ENCODE peak calls at places on chromosome 22, in ten cellular contexts. One of them, this sample, is unnamed. For H3K4me1, the result is how much of the 10 kb centered on the place peaks cover.

GRCh38 chr22:27412866-27413445 is 388.6 kb downstream of the MN1 start:
- DNase-seq in thyroid gland: no peak
- DNase-seq in effector memory CD4-positive, alpha-beta T cell: no peak
- DNase-seq in K562: no peak
- DNase-seq in right lobe of liver: no peak
- DNase-seq in CD8-positive, alpha-beta memory T cell: no peak
- DNase-seq in tibial artery: no peak
- DNase-seq in mucosa of descending colon: no peak
- DNase-seq in PC-3: no peak
- DNase-seq in left lung: no peak
- DNase-seq in this sample: no peak

GRCh38 chr22:47693606-47694005 is 931.2 kb downstream of the TBC1D22A start:
- DNase-seq in thyroid gland: no peak
- DNase-seq in effector memory CD4-positive, alpha-beta T cell: no peak
- DNase-seq in K562: no peak
- DNase-seq in right lobe of liver: no peak
- DNase-seq in CD8-positive, alpha-beta memory T cell: no peak
- DNase-seq in tibial artery: no peak
- DNase-seq in mucosa of descending colon: no peak
- DNase-seq in PC-3: no peak
- DNase-seq in left lung: no peak
- DNase-seq in this sample: no peak

GRCh38 chr22:38872831-38873248 is 824 bp upstream of the CBX6 start:
- DNase-seq in thyroid gland: peak
- DNase-seq in effector memory CD4-positive, alpha-beta T cell: no peak
- DNase-seq in K562: peak
- DNase-seq in right lobe of liver: peak
- DNase-seq in CD8-positive, alpha-beta memory T cell: no peak
- DNase-seq in tibial artery: peak
- DNase-seq in mucosa of descending colon: peak
- DNase-seq in PC-3: no peak
- DNase-seq in left lung: peak
- DNase-seq in this sample: no peak

GRCh38 chr22:22526125-22526912 is 6.2 kb upstream of the ZNF280A start:
- DNase-seq in thyroid gland: no peak
- DNase-seq in effector memory CD4-positive, alpha-beta T cell: no peak
- DNase-seq in K562: no peak
- DNase-seq in right lobe of liver: no peak
- DNase-seq in CD8-positive, alpha-beta memory T cell: no peak
- DNase-seq in tibial artery: no peak
- DNase-seq in mucosa of descending colon: no peak
- DNase-seq in PC-3: no peak
- DNase-seq in left lung: no peak
- DNase-seq in this sample: no peak

GRCh38 chr22:48709453-48709852 is 1118.2 kb downstream of the BRD1 start:
- DNase-seq in thyroid gland: no peak
- DNase-seq in effector memory CD4-positive, alpha-beta T cell: no peak
- DNase-seq in K562: no peak
- DNase-seq in right lobe of liver: no peak
- DNase-seq in CD8-positive, alpha-beta memory T cell: no peak
- DNase-seq in tibial artery: no peak
- DNase-seq in mucosa of descending colon: peak
- DNase-seq in PC-3: no peak
- DNase-seq in left lung: peak
- DNase-seq in this sample: no peak

GRCh38 chr22:22463855-22464540 is 44.5 kb downstream of the ZNF280B start:
- DNase-seq in thyroid gland: peak
- DNase-seq in effector memory CD4-positive, alpha-beta T cell: peak
- DNase-seq in K562: peak
- DNase-seq in right lobe of liver: no peak
- DNase-seq in CD8-positive, alpha-beta memory T cell: peak
- DNase-seq in tibial artery: no peak
- DNase-seq in mucosa of descending colon: no peak
- DNase-seq in PC-3: peak
- DNase-seq in left lung: no peak
- DNase-seq in this sample: peak

GRCh38 chr22:50445071-50445879 is 29.6 kb downstream of the SBF1 start:
- DNase-seq in thyroid gland: peak
- DNase-seq in effector memory CD4-positive, alpha-beta T cell: no peak
- DNase-seq in K562: peak
- DNase-seq in right lobe of liver: no peak
- DNase-seq in CD8-positive, alpha-beta memory T cell: peak
- DNase-seq in tibial artery: no peak
- DNase-seq in mucosa of descending colon: peak
- DNase-seq in PC-3: no peak
- DNase-seq in left lung: peak
- DNase-seq in this sample: no peak

GRCh38 chr22:24697671-24698082 is 76.8 kb downstream of the PIWIL3 start:
- DNase-seq in thyroid gland: peak
- DNase-seq in effector memory CD4-positive, alpha-beta T cell: no peak
- DNase-seq in K562: no peak
- DNase-seq in right lobe of liver: no peak
- DNase-seq in CD8-positive, alpha-beta memory T cell: no peak
- DNase-seq in tibial artery: peak
- DNase-seq in mucosa of descending colon: peak
- DNase-seq in PC-3: no peak
- DNase-seq in left lung: peak
- DNase-seq in this sample: no peak

GRCh38 chr22:22076937-22077703 is 94.5 kb upstream of the TOP3B start:
- DNase-seq in thyroid gland: no peak
- DNase-seq in effector memory CD4-positive, alpha-beta T cell: no peak
- DNase-seq in K562: no peak
- DNase-seq in right lobe of liver: no peak
- DNase-seq in CD8-positive, alpha-beta memory T cell: no peak
- DNase-seq in tibial artery: no peak
- DNase-seq in mucosa of descending colon: no peak
- DNase-seq in PC-3: peak
- DNase-seq in left lung: no peak
- DNase-seq in this sample: no peak

GRCh38 chr22:36201630-36202312 is at the start of gene APOL4:
- DNase-seq in thyroid gland: peak
- DNase-seq in effector memory CD4-positive, alpha-beta T cell: no peak
- DNase-seq in K562: peak
- DNase-seq in right lobe of liver: no peak
- DNase-seq in CD8-positive, alpha-beta memory T cell: no peak
- DNase-seq in tibial artery: peak
- DNase-seq in mucosa of descending colon: peak
- DNase-seq in PC-3: no peak
- DNase-seq in left lung: peak
- DNase-seq in this sample: no peak

GRCh38 chr22:49964493-49965290 is 4.1 kb downstream of the PIM3 start:
- DNase-seq in thyroid gland: peak
- DNase-seq in effector memory CD4-positive, alpha-beta T cell: no peak
- DNase-seq in K562: no peak
- DNase-seq in right lobe of liver: no peak
- DNase-seq in CD8-positive, alpha-beta memory T cell: no peak
- DNase-seq in tibial artery: peak
- DNase-seq in mucosa of descending colon: peak
- DNase-seq in PC-3: no peak
- DNase-seq in left lung: peak
- DNase-seq in this sample: no peak

GRCh38 chr22:48576333-48577013 is 1251.2 kb downstream of the BRD1 start:
- DNase-seq in thyroid gland: no peak
- DNase-seq in effector memory CD4-positive, alpha-beta T cell: no peak
- DNase-seq in K562: no peak
- DNase-seq in right lobe of liver: no peak
- DNase-seq in CD8-positive, alpha-beta memory T cell: no peak
- DNase-seq in tibial artery: no peak
- DNase-seq in mucosa of descending colon: peak
- DNase-seq in PC-3: no peak
- DNase-seq in left lung: no peak
- DNase-seq in this sample: peak

GRCh38 chr22:30262917-30263741 is 3.5 kb downstream of the OSM start:
- DNase-seq in thyroid gland: peak
- DNase-seq in effector memory CD4-positive, alpha-beta T cell: peak
- DNase-seq in K562: peak
- DNase-seq in right lobe of liver: peak
- DNase-seq in CD8-positive, alpha-beta memory T cell: peak
- DNase-seq in tibial artery: peak
- DNase-seq in mucosa of descending colon: peak
- DNase-seq in PC-3: peak
- DNase-seq in left lung: peak
- DNase-seq in this sample: no peak

GRCh38 chr22:25404923-25405853 is 159.3 kb upstream of the GRK3 start:
- DNase-seq in thyroid gland: peak
- DNase-seq in effector memory CD4-positive, alpha-beta T cell: peak
- DNase-seq in K562: peak
- DNase-seq in right lobe of liver: peak
- DNase-seq in CD8-positive, alpha-beta memory T cell: peak
- DNase-seq in tibial artery: peak
- DNase-seq in mucosa of descending colon: peak
- DNase-seq in PC-3: peak
- DNase-seq in left lung: peak
- DNase-seq in this sample: peak

GRCh38 chr22:24588756-24589481 is 4.0 kb downstream of the LRRC75B start:
- DNase-seq in thyroid gland: no peak
- DNase-seq in effector memory CD4-positive, alpha-beta T cell: no peak
- DNase-seq in K562: no peak
- DNase-seq in right lobe of liver: no peak
- DNase-seq in CD8-positive, alpha-beta memory T cell: no peak
- DNase-seq in tibial artery: no peak
- DNase-seq in mucosa of descending colon: no peak
- DNase-seq in PC-3: no peak
- DNase-seq in left lung: no peak
- DNase-seq in this sample: no peak

DNA sequence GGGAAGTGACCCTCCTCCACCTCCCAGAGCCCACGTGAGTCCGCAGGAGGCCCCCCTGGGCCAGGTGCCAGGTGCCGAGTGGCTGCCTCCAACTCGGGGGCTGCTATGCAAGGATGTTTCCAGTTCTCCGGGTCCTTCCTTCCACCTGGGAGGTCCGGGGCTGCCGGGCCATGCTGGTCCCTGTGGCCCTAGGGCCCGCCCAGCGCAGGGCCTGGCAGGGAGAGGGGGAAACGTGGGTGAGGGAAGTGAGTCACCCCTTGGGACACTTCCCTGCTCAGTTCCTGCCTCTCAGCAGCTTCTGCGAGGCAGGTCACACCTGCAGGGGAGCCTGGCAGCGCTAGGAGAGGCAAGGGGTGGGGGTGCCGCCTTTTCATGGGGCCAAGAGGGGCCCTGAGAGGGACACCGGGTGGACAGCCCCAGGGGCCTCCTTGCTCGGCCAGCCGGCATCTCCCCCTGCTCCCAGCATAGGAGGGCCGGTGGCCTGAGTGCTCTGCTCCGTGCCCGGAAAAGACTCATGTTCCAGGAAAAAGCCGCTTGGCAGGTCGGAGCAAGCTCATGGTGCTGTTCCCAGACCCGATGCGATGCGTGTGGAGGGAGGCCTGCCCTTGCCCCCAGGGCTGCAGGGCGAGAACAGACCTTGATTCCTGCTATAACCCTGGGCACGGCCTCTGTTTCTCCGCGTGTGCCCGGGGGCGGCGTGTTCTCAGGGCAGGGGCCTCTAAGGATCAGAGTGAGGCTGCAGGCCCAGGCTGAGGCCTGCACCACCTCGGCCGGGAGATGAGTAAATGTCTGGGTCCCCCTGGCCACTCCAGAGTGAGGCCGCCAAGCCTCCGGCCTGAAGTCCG is 30.3 kb upstream of the WNT7B start:
- DNase-seq in thyroid gland: peak
- DNase-seq in effector memory CD4-positive, alpha-beta T cell: no peak
- DNase-seq in K562: no peak
- DNase-seq in right lobe of liver: peak
- DNase-seq in CD8-positive, alpha-beta memory T cell: no peak
- DNase-seq in tibial artery: peak
- DNase-seq in mucosa of descending colon: peak
- DNase-seq in PC-3: peak
- DNase-seq in left lung: peak
- DNase-seq in this sample: peak
- H3K4me1 ChIP-seq in thyroid gland: half or more
- H3K4me1 ChIP-seq in effector memory CD4-positive, alpha-beta T cell: under half
- H3K4me1 ChIP-seq in K562: half or more
- H3K4me1 ChIP-seq in right lobe of liver: under half
- H3K4me1 ChIP-seq in CD8-positive, alpha-beta memory T cell: under half
- H3K4me1 ChIP-seq in tibial artery: under half
- H3K4me1 ChIP-seq in mucosa of descending colon: under half
- H3K4me1 ChIP-seq in PC-3: under half
- H3K4me1 ChIP-seq in left lung: half or more
- H3K4me1 ChIP-seq in this sample: half or more

GRCh38 chr22:42682113-42682851 is 33.1 kb upstream of the CYB5R3 start:
- DNase-seq in thyroid gland: no peak
- DNase-seq in effector memory CD4-positive, alpha-beta T cell: no peak
- DNase-seq in K562: no peak
- DNase-seq in right lobe of liver: no peak
- DNase-seq in CD8-positive, alpha-beta memory T cell: no peak
- DNase-seq in tibial artery: no peak
- DNase-seq in mucosa of descending colon: no peak
- DNase-seq in PC-3: no peak
- DNase-seq in left lung: no peak
- DNase-seq in this sample: no peak
- H3K4me1 ChIP-seq in thyroid gland: half or more
- H3K4me1 ChIP-seq in effector memory CD4-positive, alpha-beta T cell: under half
- H3K4me1 ChIP-seq in K562: under half
- H3K4me1 ChIP-seq in right lobe of liver: under half
- H3K4me1 ChIP-seq in CD8-positive, alpha-beta memory T cell: under half
- H3K4me1 ChIP-seq in tibial artery: half or more
- H3K4me1 ChIP-seq in mucosa of descending colon: under half
- H3K4me1 ChIP-seq in PC-3: under half
- H3K4me1 ChIP-seq in left lung: under half
- H3K4me1 ChIP-seq in this sample: under half

GRCh38 chr22:37283393-37283937 is 1.2 kb downstream of the CYTH4 start:
- DNase-seq in thyroid gland: no peak
- DNase-seq in effector memory CD4-positive, alpha-beta T cell: peak
- DNase-seq in K562: no peak
- DNase-seq in right lobe of liver: no peak
- DNase-seq in CD8-positive, alpha-beta memory T cell: no peak
- DNase-seq in tibial artery: no peak
- DNase-seq in mucosa of descending colon: peak
- DNase-seq in PC-3: no peak
- DNase-seq in left lung: peak
- DNase-seq in this sample: no peak
- H3K4me1 ChIP-seq in thyroid gland: under half
- H3K4me1 ChIP-seq in effector memory CD4-positive, alpha-beta T cell: under half
- H3K4me1 ChIP-seq in K562: under half
- H3K4me1 ChIP-seq in right lobe of liver: under half
- H3K4me1 ChIP-seq in CD8-positive, alpha-beta memory T cell: under half
- H3K4me1 ChIP-seq in tibial artery: under half
- H3K4me1 ChIP-seq in mucosa of descending colon: under half
- H3K4me1 ChIP-seq in PC-3: under half
- H3K4me1 ChIP-seq in left lung: half or more
- H3K4me1 ChIP-seq in this sample: under half

DNA sequence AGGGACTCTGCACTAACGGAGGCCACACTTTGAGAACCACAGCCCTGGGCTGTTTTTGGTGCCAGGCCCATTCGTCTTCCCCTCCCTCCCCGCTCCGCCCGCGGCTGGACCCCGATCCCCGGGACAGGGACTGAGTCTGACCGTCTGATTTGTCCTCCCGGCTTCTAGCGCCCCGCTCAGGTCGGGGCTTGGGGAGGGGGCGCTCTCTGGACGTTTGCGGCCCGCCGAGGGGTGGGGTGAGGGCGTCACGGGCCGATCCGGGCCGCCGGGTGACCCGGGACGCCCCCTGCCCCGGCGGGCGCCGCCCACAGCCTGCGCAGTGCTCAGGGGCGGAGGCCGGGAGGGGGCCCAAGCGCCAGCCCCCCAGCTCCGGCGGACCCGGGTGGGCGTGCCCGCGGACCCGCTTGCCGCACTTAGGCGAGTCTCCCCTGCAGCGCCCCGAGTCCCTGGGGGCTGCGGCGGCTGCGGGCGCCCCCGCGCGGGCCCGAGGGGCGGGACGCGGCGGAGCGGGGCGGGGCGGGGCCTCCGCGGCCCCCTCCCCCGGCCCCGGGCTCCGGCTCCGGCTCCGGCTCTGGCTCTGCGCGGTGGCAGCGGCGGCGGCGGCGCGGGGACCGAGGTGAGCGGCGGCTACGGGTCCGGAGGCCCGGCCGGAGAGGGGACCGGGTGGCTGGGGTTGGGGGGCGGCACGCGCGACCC is 33.7 kb upstream of the PRR5 start:
- DNase-seq in thyroid gland: peak
- DNase-seq in effector memory CD4-positive, alpha-beta T cell: peak
- DNase-seq in K562: peak
- DNase-seq in right lobe of liver: no peak
- DNase-seq in CD8-positive, alpha-beta memory T cell: peak
- DNase-seq in tibial artery: no peak
- DNase-seq in mucosa of descending colon: peak
- DNase-seq in PC-3: no peak
- DNase-seq in left lung: no peak
- DNase-seq in this sample: no peak
- H3K4me1 ChIP-seq in thyroid gland: under half
- H3K4me1 ChIP-seq in effector memory CD4-positive, alpha-beta T cell: under half
- H3K4me1 ChIP-seq in K562: under half
- H3K4me1 ChIP-seq in right lobe of liver: under half
- H3K4me1 ChIP-seq in CD8-positive, alpha-beta memory T cell: half or more
- H3K4me1 ChIP-seq in tibial artery: under half
- H3K4me1 ChIP-seq in mucosa of descending colon: under half
- H3K4me1 ChIP-seq in PC-3: under half
- H3K4me1 ChIP-seq in left lung: under half
- H3K4me1 ChIP-seq in this sample: under half